ENCODE peak calls at places on chromosome 7, in six cellular contexts. One of them, this sample, is unnamed.

GRCh38 chr7:108171164-108171563 is 41.0 kb upstream of the LAMB4 start:
- DNase-seq in aorta: no peak
- DNase-seq in cardiac fibroblast: no peak
- DNase-seq in SJSA1: no peak
- DNase-seq in stomach: no peak
- DNase-seq in dorsolateral prefrontal cortex: no peak
- DNase-seq in this sample: no peak

GRCh38 chr7:107355616-107356015 is 114.2 kb upstream of the GPR22 start:
- DNase-seq in aorta: no peak
- DNase-seq in cardiac fibroblast: peak
- DNase-seq in dorsolateral prefrontal cortex: no peak
- DNase-seq in SJSA1: peak
- DNase-seq in stomach: no peak
- DNase-seq in this sample: no peak

GRCh38 chr7:115009736-115010435 is 88.0 kb downstream of the MDFIC start:
- DNase-seq in dorsolateral prefrontal cortex: no peak
- DNase-seq in stomach: no peak
- DNase-seq in aorta: no peak
- DNase-seq in cardiac fibroblast: peak
- DNase-seq in SJSA1: no peak
- DNase-seq in this sample: no peak

GRCh38 chr7:80017101-80017500 is 117.5 kb upstream of the GNAI1 start:
- DNase-seq in stomach: no peak
- DNase-seq in aorta: no peak
- DNase-seq in SJSA1: no peak
- DNase-seq in cardiac fibroblast: no peak
- DNase-seq in dorsolateral prefrontal cortex: no peak
- DNase-seq in this sample: no peak

GRCh38 chr7:2539031-2540028 is 16.0 kb downstream of the BRAT1 start:
- DNase-seq in aorta: peak
- DNase-seq in dorsolateral prefrontal cortex: peak
- DNase-seq in stomach: no peak
- DNase-seq in cardiac fibroblast: no peak
- DNase-seq in SJSA1: no peak
- DNase-seq in this sample: no peak

GRCh38 chr7:106538638-106539037 is 122.3 kb downstream of the CCDC71L start:
- DNase-seq in aorta: no peak
- DNase-seq in cardiac fibroblast: peak
- DNase-seq in dorsolateral prefrontal cortex: no peak
- DNase-seq in stomach: no peak
- DNase-seq in SJSA1: no peak
- DNase-seq in this sample: no peak

GRCh38 chr7:137835486-137836112 is 11.2 kb downstream of the DGKI start:
- DNase-seq in stomach: no peak
- DNase-seq in cardiac fibroblast: no peak
- DNase-seq in dorsolateral prefrontal cortex: no peak
- DNase-seq in aorta: no peak
- DNase-seq in SJSA1: peak
- DNase-seq in this sample: no peak

GRCh38 chr7:126589068-126589684 is 663.6 kb downstream of the GRM8 start:
- DNase-seq in SJSA1: no peak
- DNase-seq in stomach: no peak
- DNase-seq in cardiac fibroblast: no peak
- DNase-seq in dorsolateral prefrontal cortex: no peak
- DNase-seq in aorta: no peak
- DNase-seq in this sample: peak

GRCh38 chr7:911791-912480 is 35.6 kb downstream of the GET4 start:
- DNase-seq in aorta: no peak
- DNase-seq in dorsolateral prefrontal cortex: peak
- DNase-seq in SJSA1: no peak
- DNase-seq in stomach: no peak
- DNase-seq in cardiac fibroblast: no peak
- DNase-seq in this sample: no peak

GRCh38 chr7:42082144-42082543 is 154.9 kb downstream of the GLI3 start:
- DNase-seq in stomach: no peak
- DNase-seq in aorta: no peak
- DNase-seq in SJSA1: no peak
- DNase-seq in dorsolateral prefrontal cortex: no peak
- DNase-seq in cardiac fibroblast: peak
- DNase-seq in this sample: no peak

GRCh38 chr7:26326211-26326610 is 34.5 kb downstream of the SNX10 start:
- DNase-seq in dorsolateral prefrontal cortex: no peak
- DNase-seq in cardiac fibroblast: no peak
- DNase-seq in SJSA1: no peak
- DNase-seq in aorta: no peak
- DNase-seq in stomach: no peak
- DNase-seq in this sample: no peak

GRCh38 chr7:27117687-27118491 is 12.7 kb downstream of the HOXA4 start:
- DNase-seq in stomach: no peak
- DNase-seq in cardiac fibroblast: no peak
- DNase-seq in aorta: no peak
- DNase-seq in SJSA1: no peak
- DNase-seq in dorsolateral prefrontal cortex: no peak
- DNase-seq in this sample: no peak

GRCh38 chr7:13745530-13745929 is 243.9 kb downstream of the ETV1 start:
- DNase-seq in cardiac fibroblast: no peak
- DNase-seq in dorsolateral prefrontal cortex: no peak
- DNase-seq in aorta: no peak
- DNase-seq in SJSA1: no peak
- DNase-seq in stomach: no peak
- DNase-seq in this sample: no peak

GRCh38 chr7:151081170-151082101 is 827 bp upstream of the FASTK start:
- DNase-seq in dorsolateral prefrontal cortex: no peak
- DNase-seq in aorta: peak
- DNase-seq in stomach: peak
- DNase-seq in cardiac fibroblast: no peak
- DNase-seq in SJSA1: no peak
- DNase-seq in this sample: no peak
- H3K4me3 ChIP-seq in dorsolateral prefrontal cortex: peak
- H3K4me3 ChIP-seq in aorta: peak
- H3K4me3 ChIP-seq in stomach: peak
- H3K4me3 ChIP-seq in cardiac fibroblast: peak
- H3K4me3 ChIP-seq in SJSA1: peak
- H3K4me3 ChIP-seq in this sample: peak

DNA sequence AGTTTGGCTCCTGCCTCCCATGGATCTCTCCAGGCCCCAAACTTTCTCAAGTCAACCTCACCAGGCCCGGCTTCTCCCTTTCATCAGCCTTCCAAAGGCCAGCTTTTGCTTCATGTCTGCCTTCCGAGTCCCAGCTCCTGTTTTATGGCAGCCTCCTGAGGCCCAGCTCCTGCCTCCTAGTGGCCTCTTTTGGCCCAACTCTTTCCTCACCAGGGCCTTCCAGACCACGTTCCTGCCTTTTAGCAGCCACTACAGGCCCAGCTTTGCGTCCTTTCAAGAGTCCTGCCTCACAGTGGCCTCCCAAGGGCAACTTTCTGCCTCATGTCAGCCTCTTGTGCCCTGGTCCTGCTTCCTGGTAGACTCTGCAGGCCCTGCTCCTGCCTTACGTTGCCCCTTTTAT is 15.3 kb upstream of the TMEM248 start:
- DNase-seq in cardiac fibroblast: peak
- DNase-seq in dorsolateral prefrontal cortex: no peak
- DNase-seq in stomach: no peak
- DNase-seq in SJSA1: no peak
- DNase-seq in aorta: no peak
- DNase-seq in this sample: no peak
- H3K4me3 ChIP-seq in cardiac fibroblast: no peak
- H3K4me3 ChIP-seq in dorsolateral prefrontal cortex: no peak
- H3K4me3 ChIP-seq in stomach: no peak
- H3K4me3 ChIP-seq in SJSA1: no peak
- H3K4me3 ChIP-seq in aorta: no peak
- H3K4me3 ChIP-seq in this sample: no peak

DNA sequence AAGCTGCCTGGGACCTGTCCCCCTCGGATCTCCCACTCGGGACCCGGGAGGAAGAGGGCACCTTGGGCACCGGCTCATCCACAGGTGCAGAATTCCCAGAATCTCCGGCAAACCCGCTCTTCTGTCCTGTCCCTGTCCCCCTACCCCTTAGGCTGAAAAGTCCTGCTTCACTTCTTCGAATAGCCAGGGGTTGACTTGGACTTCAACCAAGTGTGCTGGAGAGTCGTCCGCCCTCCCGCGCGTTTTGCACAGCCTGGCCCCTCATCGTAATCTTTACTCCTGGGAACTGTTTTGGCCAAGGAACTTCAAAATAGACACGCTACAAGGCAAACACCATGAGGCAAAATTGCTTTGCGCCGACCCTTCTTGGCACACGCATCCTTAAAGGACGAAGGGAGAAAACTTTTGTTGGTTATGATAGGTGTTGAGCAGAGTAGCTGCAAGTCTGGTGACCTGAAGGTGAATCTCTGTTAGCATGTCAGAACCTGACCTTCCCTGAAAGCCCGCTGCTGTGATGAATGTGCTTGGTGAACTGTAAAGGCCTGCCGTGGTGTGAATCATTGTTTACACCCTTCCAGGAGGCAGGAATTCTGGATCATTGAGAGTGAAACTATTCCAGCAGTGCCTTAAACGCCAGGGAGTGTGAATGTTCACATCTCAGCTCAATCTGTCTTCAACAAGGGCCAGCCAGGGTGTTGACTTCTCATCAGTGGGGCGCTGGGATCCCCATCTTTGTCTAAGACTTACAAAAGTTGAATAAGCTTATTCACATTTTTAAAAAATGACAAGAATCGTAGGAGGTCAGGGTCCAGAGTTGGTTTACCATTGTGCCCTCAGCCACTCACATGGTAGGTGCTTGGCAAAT is 589 bp upstream of the RAPGEF5 start:
- DNase-seq in dorsolateral prefrontal cortex: no peak
- DNase-seq in cardiac fibroblast: peak
- DNase-seq in SJSA1: no peak
- DNase-seq in aorta: no peak
- DNase-seq in stomach: no peak
- DNase-seq in this sample: no peak
- H3K4me3 ChIP-seq in dorsolateral prefrontal cortex: peak
- H3K4me3 ChIP-seq in cardiac fibroblast: no peak
- H3K4me3 ChIP-seq in SJSA1: no peak
- H3K4me3 ChIP-seq in aorta: peak
- H3K4me3 ChIP-seq in stomach: peak
- H3K4me3 ChIP-seq in this sample: peak

DNA sequence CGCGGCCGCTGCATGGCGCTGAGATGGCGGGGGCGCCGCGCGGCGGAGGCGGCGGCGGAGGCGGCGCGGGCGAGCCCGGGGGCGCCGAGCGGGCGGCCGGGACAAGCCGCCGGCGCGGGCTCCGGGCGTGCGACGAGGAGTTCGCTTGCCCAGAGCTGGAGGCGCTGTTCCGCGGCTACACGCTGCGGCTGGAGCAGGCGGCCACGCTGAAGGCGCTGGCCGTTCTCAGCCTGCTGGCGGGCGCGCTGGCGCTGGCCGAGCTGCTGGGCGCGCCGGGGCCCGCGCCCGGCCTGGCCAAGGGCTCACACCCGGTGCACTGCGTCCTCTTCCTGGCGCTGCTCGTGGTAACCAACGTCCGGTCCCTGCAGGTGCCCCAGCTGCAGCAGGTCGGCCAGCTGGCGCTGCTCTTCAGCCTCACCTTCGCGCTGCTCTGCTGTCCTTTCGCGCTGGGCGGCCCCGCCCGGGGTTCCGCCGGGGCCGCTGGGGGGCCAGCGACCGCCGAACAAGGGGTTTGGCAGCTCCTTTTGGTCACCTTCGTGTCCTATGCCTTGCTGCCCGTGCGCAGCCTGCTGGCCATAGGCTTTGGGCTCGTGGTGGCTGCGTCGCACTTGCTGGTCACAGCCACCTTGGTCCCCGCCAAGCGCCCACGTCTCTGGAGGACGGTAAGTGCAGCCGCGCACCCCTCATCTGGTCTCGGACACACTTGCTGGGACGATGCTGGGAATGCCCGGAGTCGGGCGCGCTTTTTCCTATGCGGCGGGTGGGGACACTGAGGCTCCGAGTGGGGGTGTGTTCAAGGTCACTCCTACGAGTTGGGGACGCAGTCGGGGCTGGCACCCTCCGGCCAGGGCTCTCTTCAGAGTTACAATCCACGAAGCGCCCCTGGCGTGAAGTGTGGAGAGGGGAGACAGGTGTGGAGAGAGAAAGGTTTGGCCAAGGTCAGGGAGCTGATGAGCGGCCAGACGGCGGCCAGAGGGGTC is 643 bp downstream of the ADCY1 start:
- DNase-seq in SJSA1: no peak
- DNase-seq in aorta: no peak
- DNase-seq in stomach: peak
- DNase-seq in dorsolateral prefrontal cortex: no peak
- DNase-seq in cardiac fibroblast: peak
- DNase-seq in this sample: no peak
- H3K4me3 ChIP-seq in SJSA1: peak
- H3K4me3 ChIP-seq in aorta: peak
- H3K4me3 ChIP-seq in stomach: peak
- H3K4me3 ChIP-seq in dorsolateral prefrontal cortex: peak
- H3K4me3 ChIP-seq in cardiac fibroblast: peak
- H3K4me3 ChIP-seq in this sample: peak

DNA sequence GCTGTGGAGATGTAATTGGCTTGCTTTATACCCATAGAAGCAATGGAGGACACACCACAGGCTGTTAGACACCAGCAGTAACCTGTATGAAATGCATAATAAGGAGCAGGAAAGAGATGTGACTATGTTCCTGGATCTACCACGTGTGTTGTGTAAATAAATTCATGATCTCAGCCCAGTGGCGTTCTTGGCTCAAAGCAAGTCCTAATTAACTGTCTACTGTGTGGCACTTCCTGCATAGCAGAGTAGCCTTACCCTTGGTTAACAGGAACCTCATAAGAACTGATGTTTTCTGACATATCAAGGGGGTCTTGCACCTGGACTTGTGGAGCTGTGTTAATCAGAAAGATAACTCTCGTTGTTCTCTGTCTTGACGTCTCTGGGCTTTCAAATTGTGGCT is 25.7 kb upstream of the FAM180A start:
- DNase-seq in SJSA1: peak
- DNase-seq in dorsolateral prefrontal cortex: no peak
- DNase-seq in stomach: no peak
- DNase-seq in cardiac fibroblast: peak
- DNase-seq in aorta: no peak
- DNase-seq in this sample: no peak
- H3K4me3 ChIP-seq in SJSA1: no peak
- H3K4me3 ChIP-seq in dorsolateral prefrontal cortex: no peak
- H3K4me3 ChIP-seq in stomach: no peak
- H3K4me3 ChIP-seq in cardiac fibroblast: no peak
- H3K4me3 ChIP-seq in aorta: no peak
- H3K4me3 ChIP-seq in this sample: no peak

GRCh38 chr7:37757563-37757962 is 74.0 kb downstream of the GPR141 start:
- DNase-seq in SJSA1: no peak
- DNase-seq in cardiac fibroblast: no peak
- DNase-seq in aorta: peak
- DNase-seq in dorsolateral prefrontal cortex: no peak
- DNase-seq in stomach: no peak
- DNase-seq in this sample: peak

GRCh38 chr7:37758467-37758866 is 74.9 kb downstream of the GPR141 start:
- DNase-seq in stomach: no peak
- DNase-seq in aorta: no peak
- DNase-seq in cardiac fibroblast: no peak
- DNase-seq in dorsolateral prefrontal cortex: no peak
- DNase-seq in SJSA1: no peak
- DNase-seq in this sample: no peak

GRCh38 chr7:37759519-37759918 is 76.0 kb downstream of the GPR141 start:
- DNase-seq in stomach: no peak
- DNase-seq in SJSA1: no peak
- DNase-seq in aorta: peak
- DNase-seq in dorsolateral prefrontal cortex: no peak
- DNase-seq in cardiac fibroblast: no peak
- DNase-seq in this sample: no peak

GRCh38 chr7:37753398-37753797 is 69.8 kb downstream of the GPR141 start:
- DNase-seq in stomach: no peak
- DNase-seq in SJSA1: no peak
- DNase-seq in dorsolateral prefrontal cortex: no peak
- DNase-seq in cardiac fibroblast: no peak
- DNase-seq in aorta: no peak
- DNase-seq in this sample: no peak

GRCh38 chr7:37756797-37757551 is 73.4 kb downstream of the GPR141 start:
- DNase-seq in dorsolateral prefrontal cortex: no peak
- DNase-seq in aorta: no peak
- DNase-seq in cardiac fibroblast: no peak
- DNase-seq in stomach: no peak
- DNase-seq in SJSA1: no peak
- DNase-seq in this sample: no peak
- H3K4me3 ChIP-seq in dorsolateral prefrontal cortex: no peak
- H3K4me3 ChIP-seq in aorta: no peak
- H3K4me3 ChIP-seq in cardiac fibroblast: no peak
- H3K4me3 ChIP-seq in stomach: no peak
- H3K4me3 ChIP-seq in SJSA1: no peak
- H3K4me3 ChIP-seq in this sample: no peak